ENCODE peak calls at places on chromosomes 13 and 19, in eight cellular contexts. C, L, G, W, I, Y, J and X are unnamed samples.

GRCh38 chr19:47865166-47865565 is 6.1 kb downstream of the TPRX2 start:
- DNase-seq in C (no peak), Y (no peak), J (no peak), I (no peak), G (no peak), L (no peak), W (no peak), X (no peak)

GRCh38 chr19:58033741-58034475 is at the start of gene ZSCAN1:
- DNase-seq in L (no peak), G (peak), Y (peak), C (peak), J (peak), W (peak), I (no peak), X (peak)

GRCh38 chr13:88896466-88896865 is 1225.3 kb downstream of the SLITRK5 start:
- DNase-seq in I (no peak), W (no peak), J (no peak), Y (no peak), L (no peak), G (no peak), C (peak), X (no peak)

GRCh38 chr13:97113231-97114001 is 108.7 kb upstream of the MBNL2 start:
- DNase-seq in I (no peak), C (no peak), G (no peak), W (no peak), Y (no peak), J (no peak), L (peak), X (no peak)

GRCh38 chr13:46154136-46154854 is 27.7 kb downstream of the LCP1 start:
- DNase-seq in J (no peak), L (no peak), C (no peak), I (no peak), G (no peak), W (no peak), Y (no peak), X (no peak)

GRCh38 chr13:52011690-52012511 is at the start of gene ALG11:
- DNase-seq in Y (peak), G (peak), W (peak), L (peak), I (peak), C (peak), J (peak), X (peak)

GRCh38 chr19:12828494-12828893 is 5.9 kb downstream of the RTBDN start:
- DNase-seq in W (peak), I (no peak), J (peak), C (no peak), G (no peak), L (peak), Y (peak), X (peak)

GRCh38 chr13:107210216-107211010 is 642.5 kb upstream of the ARGLU1 start:
- DNase-seq in J (no peak), W (no peak), I (no peak), Y (no peak), C (no peak), L (no peak), G (no peak), X (no peak)

GRCh38 chr19:33447336-33448158 is 74.0 kb downstream of the CEBPG start:
- DNase-seq in C (peak), L (peak), W (no peak), Y (no peak), J (peak), G (no peak), I (no peak), X (no peak)

GRCh38 chr13:34156841-34157365 is 339.0 kb downstream of the RFC3 start:
- DNase-seq in I (peak), W (peak), L (peak), C (peak), Y (peak), J (peak), G (peak), X (no peak)

GRCh38 chr13:33722216-33722900 is 95.6 kb upstream of the RFC3 start:
- DNase-seq in I (no peak), L (no peak), W (no peak), J (no peak), G (no peak), C (no peak), Y (no peak), X (no peak)

GRCh38 chr19:36449059-36449670 is 30.7 kb upstream of the ZFP82 start:
- DNase-seq in Y (no peak), L (no peak), J (no peak), G (no peak), I (no peak), C (no peak), W (no peak), X (no peak)

GRCh38 chr13:66425741-66426140 is 804.4 kb downstream of the PCDH9 start:
- DNase-seq in W (no peak), L (no peak), J (no peak), I (no peak), Y (no peak), G (no peak), C (no peak), X (no peak)

GRCh38 chr13:74774252-74774651 is 640.0 kb upstream of the KLF12 start:
- DNase-seq in J (no peak), L (no peak), G (no peak), C (no peak), W (peak), I (no peak), Y (no peak), X (no peak)

GRCh38 chr19:30090963-30091362 is 148.9 kb downstream of the URI1 start:
- DNase-seq in W (no peak), I (no peak), Y (no peak), C (no peak), J (no peak), G (no peak), L (no peak), X (no peak)

GRCh38 chr19:39924389-39924788 is 10.0 kb downstream of the FCGBP start:
- DNase-seq in C (no peak), I (no peak), Y (no peak), G (no peak), J (no peak), W (no peak), L (no peak), X (no peak)

GRCh38 chr13:112687836-112688559 is 1.8 kb upstream of the ATP11A start:
- DNase-seq in L (no peak), G (no peak), J (no peak), C (no peak), Y (no peak), I (no peak), W (no peak), X (no peak)

GRCh38 chr19:13622727-13623126 is 116.4 kb upstream of the CACNA1A start:
- DNase-seq in Y (no peak), G (no peak), J (no peak), W (no peak), L (no peak), C (no peak), I (no peak), X (no peak)

GRCh38 chr13:110413311-110414040 is 106.4 kb downstream of the COL4A2 start:
- DNase-seq in W (no peak), J (no peak), Y (no peak), C (no peak), G (no peak), L (no peak), I (no peak), X (no peak)

GRCh38 chr19:6481541-6482342 is at the start of gene DENND1C:
- DNase-seq in G (no peak), J (no peak), Y (peak), C (no peak), I (peak), W (no peak), L (peak), X (peak)